ENCODE peak calls at places on chromosomes 13 and 19, in four cellular contexts. S, Y, F and T are unnamed samples.

GRCh38 chr13:59722580-59722900 is 441.2 kb downstream of the DIAPH3 start:
- DNase-seq in F (peak), S (no peak), Y (no peak), T (no peak)

GRCh38 chr19:48639483-48640375 is 2.5 kb upstream of the DBP start:
- DNase-seq in Y (no peak), S (no peak), F (peak), T (no peak)

GRCh38 chr19:6378036-6378435 is 2.3 kb upstream of the PSPN start:
- DNase-seq in F (no peak), Y (no peak), S (peak), T (peak)

GRCh38 chr19:18002347-18002850 is 5.6 kb upstream of the ARRDC2 start:
- DNase-seq in S (no peak), Y (no peak), F (peak), T (no peak)

GRCh38 chr19:23440791-23441190 is 45.5 kb upstream of the ZNF91 start:
- DNase-seq in S (no peak), Y (no peak), F (peak), T (peak)

GRCh38 chr19:47633516-47633915 is 24.6 kb downstream of the BICRA start:
- DNase-seq in S (no peak), F (no peak), Y (no peak), T (no peak)

GRCh38 chr19:28208745-28209144 is 1004.2 kb downstream of the UQCRFS1 start:
- DNase-seq in F (peak), Y (no peak), S (no peak), T (no peak)

GRCh38 chr13:21964686-21965085 is 293.8 kb downstream of the FGF9 start:
- DNase-seq in S (no peak), F (no peak), Y (no peak), T (no peak)

GRCh38 chr13:43846496-43846895 is 33.0 kb downstream of the CCDC122 start:
- DNase-seq in S (no peak), F (no peak), Y (no peak), T (no peak)

GRCh38 chr19:8358948-8359347 is 5.0 kb upstream of the ANGPTL4 start:
- DNase-seq in F (no peak), S (no peak), Y (no peak), T (no peak)

GRCh38 chr19:51691122-51692064 is 1.7 kb upstream of the SPACA6 start:
- DNase-seq in S (peak), F (no peak), Y (no peak), T (peak)

GRCh38 chr19:49910179-49910578 is 13.5 kb upstream of the IL4I1 start:
- DNase-seq in Y (no peak), S (no peak), F (no peak), T (no peak)

GRCh38 chr13:104253063-104253680 is 1187.0 kb upstream of the SLC10A2 start:
- DNase-seq in S (peak), Y (no peak), F (no peak), T (no peak)

GRCh38 chr13:31160857-31161582 is 684 bp downstream of the HSPH1 start:
- DNase-seq in S (peak), F (peak), Y (peak), T (peak)

GRCh38 chr13:104553156-104553555 is 1486.9 kb upstream of the SLC10A2 start:
- DNase-seq in S (peak), F (no peak), Y (no peak), T (no peak)

GRCh38 chr13:53522034-53522433 is 493.4 kb downstream of the OLFM4 start:
- DNase-seq in S (no peak), Y (no peak), F (no peak), T (no peak)
- TF ChIP-seq CTCF in S (no peak), Y (no peak), F (no peak), T (no peak)

DNA sequence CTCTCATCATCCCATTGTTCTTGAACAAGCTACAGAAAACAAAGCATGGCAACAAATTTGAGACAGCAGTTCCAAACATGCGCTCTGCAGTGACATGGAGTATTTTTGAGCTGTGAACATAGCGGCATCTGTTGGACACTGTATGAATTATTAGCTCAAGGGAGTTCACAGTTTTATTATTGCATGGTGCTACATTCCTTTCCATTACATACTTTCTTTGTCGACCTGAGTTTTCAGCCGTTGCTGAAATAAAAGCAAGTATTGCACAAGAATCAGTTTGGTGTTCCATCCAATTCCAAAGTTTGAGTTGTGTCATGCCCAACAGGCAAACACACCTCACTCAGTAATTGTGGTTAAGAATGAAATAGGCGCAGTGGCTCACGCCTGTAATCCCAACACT is 30.1 kb upstream of the METTL21C start:
- DNase-seq in F (peak), S (peak), Y (no peak), T (no peak)
- TF ChIP-seq CTCF in F (no peak), S (peak), Y (no peak), T (no peak)

DNA sequence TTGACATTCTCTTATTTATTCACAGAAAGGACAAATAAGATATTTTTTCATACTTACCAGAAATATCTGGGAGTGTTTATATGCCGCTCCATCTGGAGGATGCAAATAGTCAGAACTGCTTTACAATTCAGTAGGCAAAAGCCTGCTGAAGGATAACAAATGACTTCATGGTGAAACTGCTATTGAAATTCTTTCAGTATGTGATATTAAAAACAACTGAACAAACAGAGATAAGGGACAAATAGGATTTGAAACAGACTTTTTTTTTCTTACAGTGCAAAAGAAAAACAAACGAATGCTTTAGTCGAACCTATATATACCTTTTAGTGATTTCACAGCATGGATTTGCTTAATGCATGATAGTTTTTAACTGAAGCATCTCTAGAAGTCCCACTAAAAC is 77.1 kb downstream of the DACH1 start:
- DNase-seq in F (no peak), Y (no peak), S (peak), T (no peak)
- TF ChIP-seq CTCF in F (no peak), Y (no peak), S (no peak), T (no peak)

GRCh38 chr13:67736646-67737420 is 506.7 kb upstream of the PCDH9 start:
- DNase-seq in Y (peak), S (peak), F (peak), T (peak)
- TF ChIP-seq CTCF in Y (peak), S (peak), F (no peak), T (peak)

GRCh38 chr19:31947436-31947835 is 398.0 kb upstream of the ZNF507 start:
- DNase-seq in F (no peak), Y (no peak), S (no peak), T (no peak)

GRCh38 chr19:31943778-31944177 is 401.6 kb upstream of the ZNF507 start:
- DNase-seq in Y (no peak), F (no peak), S (no peak), T (no peak)

GRCh38 chr19:31946491-31946890 is 398.9 kb upstream of the ZNF507 start:
- DNase-seq in F (peak), Y (no peak), S (no peak), T (no peak)

GRCh38 chr19:31944286-31944685 is 401.1 kb upstream of the ZNF507 start:
- DNase-seq in Y (no peak), S (no peak), F (no peak), T (no peak)

GRCh38 chr19:31943305-31943704 is 402.1 kb upstream of the ZNF507 start:
- DNase-seq in F (no peak), S (no peak), Y (peak), T (peak)
- TF ChIP-seq CTCF in F (no peak), S (no peak), Y (peak), T (peak)

GRCh38 chr13:83549671-83550070 is 332.6 kb downstream of the SLITRK1 start:
- DNase-seq in S (no peak), F (no peak), Y (no peak), T (no peak)
- TF ChIP-seq CTCF in S (no peak), F (no peak), Y (no peak), T (no peak)

GRCh38 chr13:110465696-110466095 is 95.8 kb downstream of the RAB20 start:
- DNase-seq in Y (no peak), S (no peak), F (no peak), T (no peak)

GRCh38 chr13:110466261-110466660 is 95.3 kb downstream of the RAB20 start:
- DNase-seq in Y (no peak), F (no peak), S (no peak), T (no peak)

GRCh38 chr13:110464547-110465343 is 96.8 kb downstream of the RAB20 start:
- DNase-seq in S (no peak), Y (no peak), F (no peak), T (no peak)

GRCh38 chr13:110462091-110462490 is 99.4 kb downstream of the RAB20 start:
- DNase-seq in Y (no peak), F (no peak), S (no peak), T (no peak)

GRCh38 chr13:110463876-110464510 is 97.5 kb downstream of the RAB20 start:
- DNase-seq in S (no peak), Y (no peak), F (no peak), T (no peak)
- TF ChIP-seq CTCF in S (no peak), Y (no peak), F (no peak), T (no peak)

GRCh38 chr13:32278456-32278855 is 36.7 kb downstream of the ZAR1L start:
- DNase-seq in S (peak), F (no peak), Y (no peak), T (no peak)
- TF ChIP-seq CTCF in S (no peak), F (no peak), Y (no peak), T (no peak)